ENCODE peak calls at places on chromosomes 2 and 18, in ten cellular contexts. I, S, O, U, A, T, B, G, J and X are unnamed samples.

GRCh38 chr2:12857891-12858290 is 141.2 kb downstream of the TRIB2 start:
- DNase-seq in A (no peak), U (no peak), G (no peak), J (no peak), I (no peak), O (no peak), S (no peak), T (no peak), B (no peak), X (no peak)

GRCh38 chr2:172783091-172783898 is 47.6 kb downstream of the RAPGEF4 start:
- DNase-seq in T (no peak), J (peak), G (peak), I (no peak), U (no peak), A (peak), O (peak), B (no peak), S (peak), X (peak)

GRCh38 chr2:218567797-218568189 is 358 bp downstream of the USP37 start:
- DNase-seq in I (no peak), G (no peak), U (no peak), S (no peak), J (no peak), T (no peak), B (no peak), O (no peak), A (no peak), X (no peak)

GRCh38 chr2:112634153-112634873 is 11.4 kb upstream of the SLC20A1 start:
- DNase-seq in T (no peak), J (no peak), B (no peak), O (no peak), G (no peak), U (no peak), A (no peak), I (no peak), S (no peak), X (no peak)

GRCh38 chr2:236666646-236667204 is 97.1 kb downstream of the ACKR3 start:
- DNase-seq in G (no peak), J (no peak), I (no peak), S (no peak), T (peak), U (no peak), O (no peak), A (no peak), B (no peak), X (no peak)

GRCh38 chr2:7097353-7097895 is 180.2 kb downstream of the RNF144A start:
- DNase-seq in S (peak), U (peak), O (peak), G (peak), A (peak), I (peak), B (peak), J (peak), T (peak), X (peak)

GRCh38 chr2:241003830-241004564 is 5.6 kb downstream of the SNED1 start:
- DNase-seq in U (no peak), B (no peak), O (no peak), T (no peak), G (no peak), J (no peak), S (no peak), A (no peak), I (no peak), X (no peak)

GRCh38 chr2:95524195-95524594 is 39.6 kb upstream of the TRIM43B start:
- DNase-seq in O (no peak), S (no peak), U (no peak), G (no peak), A (no peak), J (no peak), I (no peak), T (no peak), B (no peak), X (no peak)

GRCh38 chr2:164719996-164720941 is 99.0 kb upstream of the GRB14 start:
- DNase-seq in B (no peak), U (no peak), J (peak), I (no peak), O (peak), T (no peak), S (no peak), G (no peak), A (no peak), X (no peak)

GRCh38 chr2:111522231-111522768 is 361.7 kb downstream of the ANAPC1 start:
- DNase-seq in A (peak), G (no peak), B (no peak), J (peak), O (peak), U (no peak), S (no peak), I (no peak), T (no peak), X (no peak)

GRCh38 chr2:157952548-157952947 is 76.4 kb upstream of the ACVR1 start:
- DNase-seq in J (no peak), U (no peak), O (no peak), A (no peak), G (no peak), S (no peak), T (no peak), I (no peak), B (no peak), X (no peak)

GRCh38 chr2:12728221-12728777 is 11.6 kb downstream of the TRIB2 start:
- DNase-seq in A (no peak), I (no peak), T (no peak), U (peak), O (no peak), G (no peak), S (no peak), J (no peak), B (no peak), X (no peak)

GRCh38 chr18:78006805-78007204 is 757.2 kb downstream of the GALR1 start:
- DNase-seq in I (no peak), U (no peak), B (no peak), S (no peak), A (no peak), O (no peak), T (no peak), G (peak), J (no peak), X (no peak)

GRCh38 chr2:196884368-196884767 is 42.1 kb downstream of the PGAP1 start:
- DNase-seq in S (no peak), A (no peak), G (no peak), T (no peak), I (no peak), B (no peak), U (no peak), O (no peak), J (no peak), X (no peak)

GRCh38 chr2:195657634-195658540 is 861 bp downstream of the SLC39A10 start:
- DNase-seq in B (peak), T (peak), U (peak), G (peak), O (peak), A (peak), J (peak), I (peak), S (peak), X (peak)

GRCh38 chr2:136248242-136248641 is 130.3 kb upstream of the CXCR4 start:
- DNase-seq in J (peak), G (no peak), I (no peak), S (peak), A (no peak), T (no peak), U (no peak), O (peak), B (no peak), X (no peak)

GRCh38 chr2:114424699-114425098 is 17.7 kb upstream of the DPP10 start:
- DNase-seq in A (no peak), U (no peak), G (no peak), S (no peak), I (no peak), O (no peak), J (no peak), B (no peak), T (no peak), X (no peak)

GRCh38 chr2:26438526-26438925 is 36.8 kb downstream of the DRC1 start:
- DNase-seq in O (peak), A (peak), G (no peak), B (no peak), J (no peak), T (no peak), I (no peak), U (no peak), S (no peak), X (no peak)

GRCh38 chr18:47883771-47884413 is 46.6 kb downstream of the SMAD2 start:
- DNase-seq in U (no peak), A (peak), G (no peak), O (peak), T (no peak), I (peak), S (peak), J (peak), B (no peak), X (no peak)

GRCh38 chr2:241188386-241189092 is at the start of gene ANO7:
- DNase-seq in O (no peak), T (no peak), A (no peak), I (no peak), U (peak), S (no peak), G (no peak), J (no peak), B (no peak), X (no peak)

GRCh38 chr2:231717281-231718180 is 9.2 kb downstream of the PTMA start:
- DNase-seq in G (no peak), T (no peak), O (peak), B (no peak), A (peak), I (peak), S (peak), J (peak), U (peak), X (no peak)

GRCh38 chr2:221467610-221468009 is 104.5 kb downstream of the EPHA4 start:
- DNase-seq in J (peak), G (no peak), B (no peak), U (no peak), T (no peak), A (no peak), S (no peak), O (peak), I (no peak), X (no peak)

GRCh38 chr18:3855961-3856360 is 406.0 kb downstream of the TGIF1 start:
- DNase-seq in I (no peak), S (no peak), O (no peak), T (no peak), J (no peak), A (no peak), G (no peak), U (no peak), B (no peak), X (no peak)

GRCh38 chr2:230226090-230226551 is 585 bp downstream of the SP140 start:
- DNase-seq in G (no peak), A (no peak), B (no peak), J (no peak), U (peak), S (no peak), O (no peak), I (no peak), T (no peak), X (no peak)

GRCh38 chr2:155418753-155419152 is 720.3 kb downstream of the KCNJ3 start:
- DNase-seq in S (no peak), B (no peak), A (no peak), G (no peak), T (no peak), O (no peak), J (no peak), I (no peak), U (no peak), X (no peak)

GRCh38 chr2:158940356-158940755 is 28.1 kb upstream of the TANC1 start:
- DNase-seq in J (no peak), O (no peak), A (no peak), T (no peak), B (no peak), U (no peak), S (no peak), I (no peak), G (no peak), X (no peak)

GRCh38 chr2:240452471-240453256 is 17.2 kb downstream of the GPC1 start:
- DNase-seq in B (no peak), I (peak), O (peak), U (no peak), A (peak), J (peak), S (peak), T (no peak), G (peak), X (peak)

DNA sequence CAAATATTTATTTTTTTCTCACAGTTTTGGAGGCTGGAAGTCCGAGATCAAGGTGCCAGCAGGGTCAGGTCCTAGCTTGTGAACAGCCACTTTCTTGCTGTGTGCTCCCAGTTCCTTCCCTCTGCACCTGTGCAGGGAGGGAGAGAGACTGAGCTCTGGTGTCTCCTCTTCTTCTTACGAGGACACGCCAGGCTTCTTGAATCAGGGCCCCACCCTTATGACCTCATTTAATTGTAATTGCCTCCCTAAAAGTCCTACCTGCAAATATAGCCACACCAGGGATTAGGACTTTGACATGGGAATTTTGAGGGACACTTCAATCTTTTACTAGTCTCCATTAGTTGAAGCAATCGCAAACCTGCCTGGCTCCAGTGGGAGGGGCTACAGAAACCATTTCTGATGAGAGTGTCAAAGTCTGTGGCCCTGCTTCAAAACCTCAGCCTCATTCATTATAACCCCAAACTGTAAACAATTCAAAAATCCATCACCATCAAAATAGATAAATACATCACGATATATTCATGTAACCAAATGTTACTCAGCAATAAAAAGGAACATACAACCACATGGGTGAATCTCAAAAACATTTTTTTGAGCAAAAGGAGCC is 18.2 kb upstream of the SEH1L start:
- DNase-seq in I (no peak), T (no peak), J (no peak), A (no peak), O (no peak), B (no peak), U (no peak), G (no peak), S (no peak), X (no peak)
- TF ChIP-seq CTCF in I (no peak), T (no peak), J (no peak), A (no peak), O (no peak), B (no peak), U (no peak), G (no peak), S (no peak), X (no peak)

DNA sequence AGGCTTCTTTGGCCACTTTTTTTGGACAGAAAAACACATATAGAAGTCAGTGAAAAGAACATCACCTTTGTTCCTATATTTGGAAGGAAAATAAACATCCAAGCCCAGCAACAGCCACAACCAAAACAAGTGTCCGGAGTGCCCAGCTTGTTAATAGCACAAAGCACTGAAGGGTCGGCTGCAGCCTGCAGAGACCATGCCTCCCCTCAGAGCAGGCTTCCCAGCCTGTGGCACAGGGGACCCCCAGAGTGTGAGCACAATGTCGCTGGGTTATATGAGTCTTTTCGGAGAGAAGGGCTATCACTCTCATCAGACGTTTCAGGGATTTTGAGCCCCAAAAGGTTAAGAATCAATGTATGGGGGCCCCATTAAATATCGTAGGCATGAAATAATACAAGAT is 6.2 kb upstream of the CIDEA start:
- DNase-seq in T (peak), O (no peak), G (no peak), I (no peak), S (no peak), A (no peak), U (no peak), B (no peak), J (no peak), X (no peak)
- TF ChIP-seq CTCF in T (no peak), O (no peak), G (no peak), I (no peak), S (no peak), A (no peak), U (no peak), B (no peak), J (no peak), X (no peak)

GRCh38 chr2:86249843-86250402 is 50.7 kb downstream of the MRPL35 start:
- DNase-seq in T (no peak), O (peak), S (no peak), B (no peak), I (no peak), U (peak), J (no peak), A (peak), G (no peak), X (no peak)
- TF ChIP-seq CTCF in T (no peak), O (no peak), S (no peak), B (no peak), I (no peak), U (peak), J (no peak), A (no peak), G (no peak), X (no peak)

GRCh38 chr18:74040459-74041332 is 106.9 kb downstream of the FBXO15 start:
- DNase-seq in B (no peak), S (peak), A (no peak), J (no peak), O (no peak), I (no peak), U (peak), G (peak), T (no peak), X (peak)
- TF ChIP-seq CTCF in B (no peak), S (peak), A (peak), J (peak), O (peak), I (peak), U (peak), G (peak), T (no peak), X (peak)

DNA sequence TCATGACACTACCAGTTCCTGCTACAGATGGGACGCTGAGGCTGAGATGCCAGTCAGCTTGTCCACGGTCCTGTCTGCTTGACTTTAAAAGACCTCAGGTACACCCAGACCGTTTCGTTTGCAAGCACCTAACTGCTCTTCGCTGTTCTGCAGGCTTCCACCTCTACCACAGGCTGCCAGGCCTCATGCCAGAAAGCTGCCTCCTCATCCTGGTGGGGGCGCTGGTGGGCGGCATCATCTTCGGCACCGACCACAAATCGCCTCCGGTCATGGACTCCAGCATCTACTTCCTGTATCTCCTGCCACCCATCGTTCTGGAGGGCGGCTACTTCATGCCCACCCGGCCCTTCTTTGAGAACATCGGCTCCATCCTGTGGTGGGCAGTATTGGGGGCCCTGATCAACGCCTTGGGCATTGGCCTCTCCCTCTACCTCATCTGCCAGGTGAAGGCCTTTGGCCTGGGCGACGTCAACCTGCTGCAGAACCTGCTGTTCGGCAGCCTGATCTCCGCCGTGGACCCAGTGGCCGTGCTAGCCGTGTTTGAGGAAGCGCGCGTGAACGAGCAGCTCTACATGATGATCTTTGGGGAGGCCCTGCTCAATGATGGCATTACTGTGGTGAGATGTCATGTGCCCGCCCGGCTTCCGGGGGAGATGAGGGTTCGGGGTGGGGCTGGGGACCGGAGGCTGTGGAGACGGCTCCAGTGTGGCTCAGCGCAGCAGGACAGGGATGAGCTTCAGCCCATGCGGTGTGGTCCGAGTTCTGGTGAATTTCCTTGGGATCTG is 5.9 kb downstream of the SLC9A4 start:
- DNase-seq in I (no peak), A (no peak), G (no peak), O (no peak), T (no peak), U (no peak), J (no peak), B (no peak), S (no peak), X (no peak)
- TF ChIP-seq CTCF in I (no peak), A (no peak), G (no peak), O (no peak), T (no peak), U (no peak), J (no peak), B (no peak), S (no peak), X (no peak)

GRCh38 chr2:64867253-64867996 is 121.8 kb upstream of the SLC1A4 start:
- DNase-seq in B (no peak), G (no peak), I (no peak), S (no peak), T (no peak), O (no peak), J (no peak), U (no peak), A (no peak), X (no peak)

GRCh38 chr2:64866797-64867196 is 122.4 kb upstream of the SLC1A4 start:
- DNase-seq in T (no peak), A (peak), J (peak), U (no peak), G (no peak), I (peak), S (peak), O (peak), B (peak), X (no peak)

GRCh38 chr2:64865073-64865830 is 123.9 kb upstream of the SLC1A4 start:
- DNase-seq in T (peak), J (peak), B (no peak), O (peak), A (peak), S (peak), I (peak), G (peak), U (peak), X (peak)

GRCh38 chr2:64863097-64863820 is 125.9 kb upstream of the SLC1A4 start:
- DNase-seq in A (no peak), S (no peak), J (no peak), I (no peak), T (no peak), O (no peak), G (no peak), U (peak), B (no peak), X (no peak)

DNA sequence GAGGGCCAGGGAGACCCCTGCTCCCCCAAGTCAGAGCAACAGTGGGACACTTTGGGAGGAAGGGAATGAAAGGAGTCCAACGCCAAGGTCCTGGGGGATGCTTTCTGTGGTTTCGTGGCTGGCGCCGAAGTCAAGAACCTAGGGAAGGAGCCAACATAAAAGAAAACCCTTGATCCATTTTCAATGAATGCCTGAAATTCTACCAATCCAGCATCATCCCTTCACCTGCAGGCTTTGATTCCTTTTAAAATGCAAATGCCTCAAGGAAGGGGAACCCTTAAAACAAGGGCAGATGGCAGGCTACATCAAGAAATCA is 123.4 kb upstream of the SLC1A4 start:
- DNase-seq in U (no peak), T (no peak), A (no peak), J (no peak), I (no peak), B (no peak), S (no peak), O (no peak), G (no peak), X (no peak)
- TF ChIP-seq CTCF in U (peak), T (no peak), A (no peak), J (no peak), I (peak), B (no peak), S (no peak), O (no peak), G (no peak), X (peak)

DNA sequence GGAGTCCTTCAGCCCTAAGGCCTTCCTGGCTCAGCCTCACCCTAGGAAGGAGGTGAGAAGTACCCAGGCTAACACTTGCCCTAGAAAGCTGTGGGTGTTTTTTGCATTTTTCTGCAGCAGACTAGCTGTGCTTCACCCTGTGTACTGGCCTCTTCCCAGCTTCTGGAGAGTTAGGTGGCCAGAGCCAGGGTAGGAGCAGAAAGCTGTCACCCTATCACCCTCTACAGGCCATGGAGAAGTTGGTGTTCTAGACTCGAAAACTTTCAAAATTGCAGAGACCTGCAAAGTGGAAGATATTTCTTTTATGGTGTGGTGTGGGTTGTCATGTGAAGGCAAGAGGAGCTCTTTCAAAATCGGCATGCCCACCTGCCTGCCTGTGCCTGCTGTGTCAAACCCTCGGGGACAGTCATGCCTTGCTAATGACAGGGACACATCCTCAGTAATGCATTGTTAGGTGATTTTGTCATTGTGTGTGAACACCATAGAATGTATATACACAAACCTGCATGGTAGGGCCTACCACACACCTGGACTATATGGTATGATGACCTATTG is 29.8 kb downstream of the EHD3 start:
- DNase-seq in O (no peak), G (no peak), J (no peak), A (no peak), I (no peak), T (no peak), U (peak), S (no peak), B (no peak), X (no peak)
- TF ChIP-seq CTCF in O (no peak), G (no peak), J (no peak), A (no peak), I (no peak), T (no peak), U (peak), S (no peak), B (no peak), X (no peak)

GRCh38 chr2:68362069-68362468 is 3.0 kb upstream of the PLEK start:
- DNase-seq in I (peak), O (peak), A (peak), T (peak), S (peak), U (peak), G (peak), J (peak), B (peak), X (peak)
- TF ChIP-seq CTCF in I (peak), O (peak), A (peak), T (peak), S (peak), U (peak), G (peak), J (peak), B (peak), X (peak)